ENCODE peak calls at places on chromosomes 3 and 15, in eight cellular contexts. One of them, this sample, is unnamed.

GRCh38 chr3:84547207-84547606 is 411.6 kb upstream of the CADM2 start:
- DNase-seq in psoas muscle: no peak
- DNase-seq in CD8-positive, alpha-beta memory T cell: no peak
- DNase-seq in Karpas-422: no peak
- DNase-seq in MG63: no peak
- DNase-seq in testis: no peak
- DNase-seq in uterus: no peak
- DNase-seq in cardiac muscle cell: no peak
- DNase-seq in this sample: no peak

GRCh38 chr3:29922990-29923746 is 642.3 kb downstream of the RBMS3 start:
- DNase-seq in psoas muscle: no peak
- DNase-seq in CD8-positive, alpha-beta memory T cell: no peak
- DNase-seq in Karpas-422: no peak
- DNase-seq in MG63: peak; percentile 58
- DNase-seq in testis: no peak
- DNase-seq in uterus: no peak
- DNase-seq in cardiac muscle cell: peak; percentile 93
- DNase-seq in this sample: no peak

GRCh38 chr3:191238321-191238817 is 39.3 kb downstream of the OSTN start:
- DNase-seq in psoas muscle: no peak
- DNase-seq in CD8-positive, alpha-beta memory T cell: no peak
- DNase-seq in Karpas-422: no peak
- DNase-seq in MG63: no peak
- DNase-seq in testis: no peak
- DNase-seq in uterus: no peak
- DNase-seq in cardiac muscle cell: peak; percentile 70
- DNase-seq in this sample: no peak

GRCh38 chr15:55990986-55991385 is 2.4 kb downstream of the NEDD4 start:
- DNase-seq in psoas muscle: no peak
- DNase-seq in CD8-positive, alpha-beta memory T cell: no peak
- DNase-seq in Karpas-422: no peak
- DNase-seq in MG63: no peak
- DNase-seq in testis: no peak
- DNase-seq in uterus: no peak
- DNase-seq in cardiac muscle cell: no peak
- DNase-seq in this sample: no peak

GRCh38 chr15:39501366-39501765 is 79.5 kb upstream of the THBS1 start:
- DNase-seq in psoas muscle: no peak
- DNase-seq in CD8-positive, alpha-beta memory T cell: no peak
- DNase-seq in Karpas-422: no peak
- DNase-seq in MG63: no peak
- DNase-seq in testis: no peak
- DNase-seq in uterus: no peak
- DNase-seq in cardiac muscle cell: peak; percentile 35
- DNase-seq in this sample: no peak

GRCh38 chr3:88807471-88808090 is 299.8 kb upstream of the EPHA3 start:
- DNase-seq in psoas muscle: no peak
- DNase-seq in CD8-positive, alpha-beta memory T cell: no peak
- DNase-seq in Karpas-422: no peak
- DNase-seq in MG63: no peak
- DNase-seq in testis: no peak
- DNase-seq in uterus: no peak
- DNase-seq in cardiac muscle cell: peak; percentile 39
- DNase-seq in this sample: no peak

GRCh38 chr3:13011369-13012227 is 61.6 kb downstream of the IQSEC1 start:
- DNase-seq in psoas muscle: no peak
- DNase-seq in CD8-positive, alpha-beta memory T cell: peak; percentile 92
- DNase-seq in Karpas-422: peak; percentile 95
- DNase-seq in MG63: no peak
- DNase-seq in testis: peak; percentile 48
- DNase-seq in uterus: no peak
- DNase-seq in cardiac muscle cell: no peak
- DNase-seq in this sample: peak; percentile 68

GRCh38 chr15:25436707-25437106 is 2.1 kb downstream of the UBE3A start:
- DNase-seq in psoas muscle: no peak
- DNase-seq in CD8-positive, alpha-beta memory T cell: no peak
- DNase-seq in Karpas-422: no peak
- DNase-seq in MG63: no peak
- DNase-seq in testis: no peak
- DNase-seq in uterus: no peak
- DNase-seq in cardiac muscle cell: no peak
- DNase-seq in this sample: no peak

GRCh38 chr3:192802957-192803899 is 75.9 kb upstream of the FGF12 start:
- DNase-seq in psoas muscle: no peak
- DNase-seq in CD8-positive, alpha-beta memory T cell: no peak
- DNase-seq in Karpas-422: peak; percentile 81
- DNase-seq in MG63: no peak
- DNase-seq in testis: no peak
- DNase-seq in uterus: no peak
- DNase-seq in cardiac muscle cell: peak; percentile 77
- DNase-seq in this sample: no peak

GRCh38 chr15:57654136-57654845 is 52.2 kb upstream of the POLR2M start:
- DNase-seq in psoas muscle: no peak
- DNase-seq in CD8-positive, alpha-beta memory T cell: no peak
- DNase-seq in Karpas-422: no peak
- DNase-seq in MG63: no peak
- DNase-seq in testis: no peak
- DNase-seq in uterus: no peak
- DNase-seq in cardiac muscle cell: peak; percentile 61
- DNase-seq in this sample: no peak

GRCh38 chr3:185701891-185702563 is 115.9 kb downstream of the SENP2 start:
- DNase-seq in psoas muscle: no peak
- DNase-seq in CD8-positive, alpha-beta memory T cell: no peak
- DNase-seq in Karpas-422: no peak
- DNase-seq in MG63: no peak
- DNase-seq in testis: no peak
- DNase-seq in uterus: no peak
- DNase-seq in cardiac muscle cell: no peak
- DNase-seq in this sample: no peak

GRCh38 chr3:190504354-190505125 is 9.3 kb upstream of the IL1RAP start:
- DNase-seq in psoas muscle: no peak
- DNase-seq in CD8-positive, alpha-beta memory T cell: no peak
- DNase-seq in Karpas-422: peak; percentile 43
- DNase-seq in MG63: no peak
- DNase-seq in testis: no peak
- DNase-seq in uterus: no peak
- DNase-seq in cardiac muscle cell: no peak
- DNase-seq in this sample: no peak

GRCh38 chr15:59420986-59421618 is 16.9 kb upstream of the FAM81A start:
- DNase-seq in psoas muscle: no peak
- DNase-seq in CD8-positive, alpha-beta memory T cell: no peak
- DNase-seq in Karpas-422: no peak
- DNase-seq in MG63: peak; percentile 12
- DNase-seq in testis: no peak
- DNase-seq in uterus: no peak
- DNase-seq in cardiac muscle cell: peak; percentile 72
- DNase-seq in this sample: no peak

GRCh38 chr3:111669926-111670630 is 74.9 kb upstream of the ZBED2 start:
- DNase-seq in psoas muscle: no peak
- DNase-seq in CD8-positive, alpha-beta memory T cell: no peak
- DNase-seq in Karpas-422: no peak
- DNase-seq in MG63: peak; percentile 30
- DNase-seq in testis: no peak
- DNase-seq in uterus: no peak
- DNase-seq in cardiac muscle cell: peak; percentile 15
- DNase-seq in this sample: no peak

GRCh38 chr3:170802164-170803151 is 67.5 kb downstream of the RPL22L1 start:
- DNase-seq in psoas muscle: peak; percentile 16
- DNase-seq in CD8-positive, alpha-beta memory T cell: no peak
- DNase-seq in Karpas-422: peak; percentile 7
- DNase-seq in MG63: peak; percentile 79
- DNase-seq in testis: peak; percentile 40
- DNase-seq in uterus: peak; percentile 41
- DNase-seq in cardiac muscle cell: peak; percentile 94
- DNase-seq in this sample: no peak

GRCh38 chr3:52299815-52300611 is 12.4 kb downstream of the GLYCTK start:
- DNase-seq in psoas muscle: no peak
- DNase-seq in CD8-positive, alpha-beta memory T cell: no peak
- DNase-seq in Karpas-422: peak; percentile 52
- DNase-seq in MG63: no peak
- DNase-seq in testis: peak; percentile 96
- DNase-seq in uterus: peak; percentile 42
- DNase-seq in cardiac muscle cell: peak; percentile 47
- DNase-seq in this sample: peak; percentile 40

GRCh38 chr15:50854594-50855490 is 53.6 kb upstream of the AP4E1 start:
- DNase-seq in psoas muscle: no peak
- DNase-seq in CD8-positive, alpha-beta memory T cell: no peak
- DNase-seq in Karpas-422: peak; percentile 79
- DNase-seq in MG63: no peak
- DNase-seq in testis: no peak
- DNase-seq in uterus: no peak
- DNase-seq in cardiac muscle cell: no peak
- DNase-seq in this sample: no peak
- H3K4me3 ChIP-seq in psoas muscle: no peak overlapping the region
- H3K4me3 ChIP-seq in CD8-positive, alpha-beta memory T cell: no peak overlapping the region
- H3K4me3 ChIP-seq in Karpas-422: no peak overlapping the region
- H3K4me3 ChIP-seq in MG63: no peak overlapping the region
- H3K4me3 ChIP-seq in testis: no peak overlapping the region
- H3K4me3 ChIP-seq in uterus: no peak overlapping the region
- H3K4me3 ChIP-seq in cardiac muscle cell: no peak overlapping the region
- H3K4me3 ChIP-seq in this sample: no peak overlapping the region

GRCh38 chr3:147409143-147410121 is at the start of gene ZIC1:
- DNase-seq in psoas muscle: no peak
- DNase-seq in CD8-positive, alpha-beta memory T cell: no peak
- DNase-seq in Karpas-422: no peak
- DNase-seq in MG63: peak; percentile 94
- DNase-seq in testis: peak; percentile 58
- DNase-seq in uterus: no peak
- DNase-seq in cardiac muscle cell: no peak
- DNase-seq in this sample: no peak

GRCh38 chr3:147410126-147410517 is 957 bp downstream of the ZIC1 start:
- DNase-seq in psoas muscle: no peak
- DNase-seq in CD8-positive, alpha-beta memory T cell: no peak
- DNase-seq in Karpas-422: no peak
- DNase-seq in MG63: no peak
- DNase-seq in testis: no peak
- DNase-seq in uterus: no peak
- DNase-seq in cardiac muscle cell: no peak
- DNase-seq in this sample: no peak

GRCh38 chr3:147407495-147408179 is 1.3 kb upstream of the ZIC4 start:
- DNase-seq in psoas muscle: no peak
- DNase-seq in CD8-positive, alpha-beta memory T cell: no peak
- DNase-seq in Karpas-422: no peak
- DNase-seq in MG63: peak; percentile 50
- DNase-seq in testis: no peak
- DNase-seq in uterus: no peak
- DNase-seq in cardiac muscle cell: no peak
- DNase-seq in this sample: no peak

GRCh38 chr3:147407107-147407494 is 758 bp upstream of the ZIC4 start:
- DNase-seq in psoas muscle: no peak
- DNase-seq in CD8-positive, alpha-beta memory T cell: no peak
- DNase-seq in Karpas-422: no peak
- DNase-seq in MG63: peak; percentile 65
- DNase-seq in testis: no peak
- DNase-seq in uterus: no peak
- DNase-seq in cardiac muscle cell: no peak
- DNase-seq in this sample: no peak

GRCh38 chr3:147408180-147409105 is 722 bp upstream of the ZIC1 start:
- DNase-seq in psoas muscle: no peak
- DNase-seq in CD8-positive, alpha-beta memory T cell: no peak
- DNase-seq in Karpas-422: no peak
- DNase-seq in MG63: peak; percentile 78
- DNase-seq in testis: no peak
- DNase-seq in uterus: no peak
- DNase-seq in cardiac muscle cell: no peak
- DNase-seq in this sample: no peak
- H3K27me3 ChIP-seq in psoas muscle: no peaks in the 10 kb centered on the region
- H3K27me3 ChIP-seq in CD8-positive, alpha-beta memory T cell: peaks cover 46% of the 10 kb centered on the region
- H3K27me3 ChIP-seq in Karpas-422: no peaks in the 10 kb centered on the region
- H3K27me3 ChIP-seq in MG63: no peaks in the 10 kb centered on the region
- H3K27me3 ChIP-seq in testis: no peaks in the 10 kb centered on the region
- H3K27me3 ChIP-seq in uterus: peaks cover 89% of the 10 kb centered on the region
- H3K27me3 ChIP-seq in cardiac muscle cell: peaks cover 100% of the 10 kb centered on the region
- H3K27me3 ChIP-seq in this sample: peaks cover 18% of the 10 kb centered on the region

GRCh38 chr15:70526974-70527325 is 236.4 kb downstream of the UACA start:
- DNase-seq in psoas muscle: no peak
- DNase-seq in CD8-positive, alpha-beta memory T cell: no peak
- DNase-seq in Karpas-422: no peak
- DNase-seq in MG63: no peak
- DNase-seq in testis: no peak
- DNase-seq in uterus: no peak
- DNase-seq in cardiac muscle cell: peak; percentile 17
- DNase-seq in this sample: no peak
- H3K4me3 ChIP-seq in psoas muscle: no peak overlapping the region
- H3K4me3 ChIP-seq in CD8-positive, alpha-beta memory T cell: no peak overlapping the region
- H3K4me3 ChIP-seq in Karpas-422: peak overlapping the region; percentile 17
- H3K4me3 ChIP-seq in MG63: peak overlapping the region; percentile 8
- H3K4me3 ChIP-seq in testis: no peak overlapping the region
- H3K4me3 ChIP-seq in uterus: peak overlapping the region; percentile 16
- H3K4me3 ChIP-seq in cardiac muscle cell: no peak overlapping the region
- H3K4me3 ChIP-seq in this sample: no peak overlapping the region

DNA sequence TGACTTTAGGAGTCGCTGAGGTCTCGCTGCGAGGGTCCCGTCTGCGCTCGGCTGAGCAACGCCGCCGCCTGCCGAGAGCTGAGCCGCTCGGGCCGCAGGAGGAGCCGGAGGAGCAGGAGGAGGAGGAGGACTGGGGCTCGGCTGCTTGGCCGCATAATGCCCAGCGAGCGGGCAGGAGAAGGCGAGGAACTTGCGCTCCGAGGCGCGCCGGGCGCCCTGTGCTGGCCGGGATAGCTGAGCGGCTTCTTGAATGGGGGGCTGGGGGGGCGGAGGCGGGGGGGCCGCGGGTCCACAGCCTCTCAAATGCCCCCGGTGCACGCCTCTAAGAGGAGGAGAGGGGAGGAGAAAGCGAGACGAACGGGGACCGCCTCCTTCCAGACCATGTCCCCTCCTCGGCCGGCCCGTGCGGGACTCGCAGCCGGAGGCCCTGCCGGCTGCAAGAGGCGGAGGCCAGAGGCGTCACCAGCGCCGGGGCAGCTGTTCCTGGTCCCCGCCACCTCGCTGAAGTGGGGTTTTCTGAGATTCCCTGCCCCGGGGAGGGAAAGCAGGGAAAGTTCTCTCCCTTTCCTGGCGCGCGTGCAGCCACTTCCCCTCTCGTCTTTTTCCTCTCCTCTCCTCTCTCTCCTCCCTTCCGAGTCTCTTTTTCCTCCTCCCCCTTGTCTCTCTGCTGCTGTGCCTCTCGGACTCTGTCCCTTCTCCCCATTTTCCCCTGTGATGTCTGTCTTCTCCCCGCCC is at the start of gene ADAMTS9:
- DNase-seq in psoas muscle: peak; percentile 77
- DNase-seq in CD8-positive, alpha-beta memory T cell: no peak
- DNase-seq in Karpas-422: no peak
- DNase-seq in MG63: peak; percentile 33
- DNase-seq in testis: peak; percentile 66
- DNase-seq in uterus: peak; percentile 80
- DNase-seq in cardiac muscle cell: peak; percentile 91
- DNase-seq in this sample: peak; percentile 74
- H3K27me3 ChIP-seq in psoas muscle: no peaks in the 10 kb centered on the region
- H3K27me3 ChIP-seq in CD8-positive, alpha-beta memory T cell: no peaks in the 10 kb centered on the region
- H3K27me3 ChIP-seq in Karpas-422: no peaks in the 10 kb centered on the region
- H3K27me3 ChIP-seq in MG63: peaks cover 16% of the 10 kb centered on the region
- H3K27me3 ChIP-seq in testis: no peaks in the 10 kb centered on the region
- H3K27me3 ChIP-seq in uterus: no peaks in the 10 kb centered on the region
- H3K27me3 ChIP-seq in cardiac muscle cell: no peaks in the 10 kb centered on the region
- H3K27me3 ChIP-seq in this sample: no peaks in the 10 kb centered on the region

GRCh38 chr3:120285508-120285841 is 453 bp upstream of the GPR156 start:
- DNase-seq in psoas muscle: no peak
- DNase-seq in CD8-positive, alpha-beta memory T cell: no peak
- DNase-seq in Karpas-422: no peak
- DNase-seq in MG63: no peak
- DNase-seq in testis: no peak
- DNase-seq in uterus: no peak
- DNase-seq in cardiac muscle cell: no peak
- DNase-seq in this sample: no peak
- H3K4me3 ChIP-seq in psoas muscle: peak overlapping the region; percentile 59
- H3K4me3 ChIP-seq in CD8-positive, alpha-beta memory T cell: no peak overlapping the region
- H3K4me3 ChIP-seq in Karpas-422: no peak overlapping the region
- H3K4me3 ChIP-seq in MG63: peak overlapping the region; percentile 51
- H3K4me3 ChIP-seq in testis: peak overlapping the region; percentile 58
- H3K4me3 ChIP-seq in uterus: peak overlapping the region; percentile 21
- H3K4me3 ChIP-seq in cardiac muscle cell: peak overlapping the region; percentile 43
- H3K4me3 ChIP-seq in this sample: no peak overlapping the region